ENCODE peak calls at places on chromosomes 3 and 15, in five cellular contexts. O is CD4-positive, alpha-beta memory T cell; J is left ventricle myocardium inferior; R is ovary; C is kidney. I is an unnamed sample. For H3K9me3, the result is how much of the 10 kb centered on the place peaks cover.

GRCh38 chr15:57138260-57138895 is 219.9 kb downstream of the TCF12 start:
- DNase-seq in J (no peak), C (no peak), O (peak), R (no peak), I (peak)

GRCh38 chr15:23648920-23649515 is 1.4 kb upstream of the MAGEL2 start:
- DNase-seq in C (no peak), R (peak), J (no peak), O (no peak), I (peak)

GRCh38 chr3:44893097-44893496 is 18.7 kb downstream of the TGM4 start:
- DNase-seq in R (no peak), J (no peak), O (no peak), C (no peak), I (no peak)

GRCh38 chr3:38960953-38961622 is 90.7 kb downstream of the SCN11A start:
- DNase-seq in C (no peak), J (no peak), R (peak), O (peak), I (peak)

GRCh38 chr3:14674841-14675240 is at the start of gene C3orf20:
- DNase-seq in C (no peak), R (no peak), O (no peak), J (no peak), I (no peak)

GRCh38 chr3:151075869-151076573 is 9.4 kb upstream of the MED12L start:
- DNase-seq in O (no peak), R (no peak), C (no peak), J (no peak), I (no peak)

GRCh38 chr3:177934001-177934891 is 602.0 kb upstream of the KCNMB2 start:
- DNase-seq in R (no peak), J (no peak), C (no peak), O (no peak), I (no peak)

GRCh38 chr3:38283810-38284775 is 2.0 kb downstream of the SLC22A14 start:
- DNase-seq in C (no peak), O (no peak), J (no peak), R (no peak), I (peak)

GRCh38 chr15:96234109-96234892 is 96.2 kb upstream of the NR2F2 start:
- DNase-seq in R (no peak), O (no peak), C (no peak), J (no peak), I (no peak)

GRCh38 chr15:59691194-59691805 is 2.2 kb upstream of the BNIP2 start:
- DNase-seq in R (no peak), C (no peak), J (no peak), O (peak), I (peak)

GRCh38 chr3:29346828-29347227 is 66.0 kb downstream of the RBMS3 start:
- DNase-seq in R (no peak), J (no peak), C (no peak), O (no peak), I (peak)

GRCh38 chr3:33652736-33653135 is 65.3 kb downstream of the CLASP2 start:
- DNase-seq in R (no peak), C (no peak), O (no peak), J (no peak), I (peak)

GRCh38 chr15:66862878-66863335 is 160.9 kb downstream of the SMAD6 start:
- DNase-seq in R (peak), C (peak), J (peak), O (peak), I (peak)

GRCh38 chr3:107222927-107223326 is 154.3 kb upstream of the CCDC54 start:
- DNase-seq in O (no peak), R (no peak), C (no peak), J (no peak), I (no peak)

GRCh38 chr3:66585696-66586095 is 84.9 kb upstream of the LRIG1 start:
- DNase-seq in C (no peak), J (no peak), R (no peak), O (no peak), I (no peak)

GRCh38 chr3:78861156-78861555 is 906.6 kb downstream of the ROBO1 start:
- DNase-seq in O (no peak), J (no peak), R (no peak), C (no peak), I (no peak)

GRCh38 chr15:40927497-40928346 is 1.4 kb upstream of the DLL4 start:
- DNase-seq in R (no peak), O (no peak), C (peak), J (no peak), I (no peak)
- H3K4me3 ChIP-seq in R (peak), O (no peak), C (no peak), J (peak), I (peak)

DNA sequence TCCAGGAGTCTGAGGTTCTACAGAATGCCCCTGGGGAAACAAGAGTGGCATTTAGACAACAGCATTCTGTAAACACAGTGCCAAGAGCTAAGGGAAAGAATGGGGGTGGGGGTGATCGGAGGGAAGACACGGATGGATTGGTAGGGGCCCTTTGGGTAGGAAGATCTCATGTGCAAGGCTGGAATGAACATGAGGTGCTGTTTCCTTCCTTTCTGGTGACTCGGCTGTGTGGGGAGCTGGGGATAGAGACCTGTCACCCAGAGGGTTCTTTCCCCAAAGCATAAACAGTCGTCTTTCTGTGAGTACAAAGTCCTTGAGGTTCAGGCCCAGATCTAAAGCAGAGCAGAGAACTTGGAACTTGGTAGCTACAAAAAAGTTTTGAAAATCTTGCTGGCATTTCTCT is 11.7 kb downstream of the TPM1 start:
- DNase-seq in R (no peak), J (no peak), O (no peak), C (no peak), I (no peak)
- H3K27ac ChIP-seq in R (peak), J (peak), O (no peak), C (peak), I (no peak)

GRCh38 chr3:51307458-51307857 is 77.6 kb upstream of the MANF start:
- DNase-seq in C (no peak), O (no peak), R (no peak), J (no peak), I (no peak)

GRCh38 chr3:51306093-51306492 is 79.0 kb upstream of the MANF start:
- DNase-seq in O (no peak), J (no peak), C (no peak), R (no peak), I (no peak)

DNA sequence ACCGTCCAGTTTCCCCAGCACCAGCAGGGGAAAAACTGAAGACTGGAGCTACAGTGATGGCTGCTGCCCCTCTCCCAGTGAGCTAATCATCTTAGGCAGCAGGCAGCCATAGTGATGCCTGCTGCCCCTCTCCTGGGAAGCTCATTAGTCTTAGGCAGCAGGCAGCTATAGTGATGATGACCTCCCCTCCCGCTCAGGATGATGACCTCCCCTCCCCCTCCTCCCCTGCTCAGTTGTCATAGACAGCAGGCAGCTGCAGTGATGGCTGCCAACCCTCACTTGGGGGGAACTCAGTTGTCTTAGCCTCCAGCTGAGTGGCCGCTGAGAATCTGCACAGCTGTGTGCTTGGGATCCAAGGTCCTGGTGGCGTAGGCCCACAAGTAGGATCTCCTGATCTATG is 80.9 kb upstream of the MANF start:
- DNase-seq in C (no peak), O (no peak), J (no peak), R (no peak), I (no peak)
- H3K9me3 ChIP-seq in C (under half), O (under half), J (under half), R (under half), I (under half)

GRCh38 chr15:98151098-98151497 is 190.6 kb downstream of the ARRDC4 start:
- DNase-seq in O (no peak), C (no peak), J (no peak), R (no peak), I (no peak)
- H3K4me3 ChIP-seq in O (no peak), C (no peak), J (no peak), R (no peak), I (no peak)